ENCODE peak calls at places on chromosomes 3 and 15, in seven cellular contexts. One of them, this sample, is unnamed.

GRCh38 chr3:30768703-30769550 is 125.5 kb downstream of the GADL1 start:
- DNase-seq in substantia nigra: peak
- DNase-seq in activated naive CD4-positive, alpha-beta T cell treated with Interleukin-2 at 50 U/mL for 16 hours: peak
- DNase-seq in amygdala: no peak
- DNase-seq in A172: peak
- DNase-seq in EL: peak
- DNase-seq in GM10248: peak
- DNase-seq in this sample: peak

GRCh38 chr3:186257866-186258265 is 104.2 kb downstream of the DGKG start:
- DNase-seq in activated naive CD4-positive, alpha-beta T cell treated with Interleukin-2 at 50 U/mL for 16 hours: no peak
- DNase-seq in amygdala: no peak
- DNase-seq in A172: no peak
- DNase-seq in substantia nigra: no peak
- DNase-seq in EL: no peak
- DNase-seq in GM10248: no peak
- DNase-seq in this sample: no peak

GRCh38 chr15:70690012-70690411 is 73.3 kb downstream of the UACA start:
- DNase-seq in GM10248: no peak
- DNase-seq in substantia nigra: no peak
- DNase-seq in activated naive CD4-positive, alpha-beta T cell treated with Interleukin-2 at 50 U/mL for 16 hours: no peak
- DNase-seq in EL: no peak
- DNase-seq in amygdala: no peak
- DNase-seq in A172: no peak
- DNase-seq in this sample: no peak

GRCh38 chr3:197878427-197878826 is 71.6 kb upstream of the RPL35A start:
- DNase-seq in activated naive CD4-positive, alpha-beta T cell treated with Interleukin-2 at 50 U/mL for 16 hours: peak
- DNase-seq in substantia nigra: no peak
- DNase-seq in A172: no peak
- DNase-seq in GM10248: peak
- DNase-seq in EL: no peak
- DNase-seq in amygdala: no peak
- DNase-seq in this sample: no peak

GRCh38 chr15:68765602-68766368 is 54.9 kb downstream of the ANP32A start:
- DNase-seq in amygdala: no peak
- DNase-seq in substantia nigra: no peak
- DNase-seq in activated naive CD4-positive, alpha-beta T cell treated with Interleukin-2 at 50 U/mL for 16 hours: no peak
- DNase-seq in EL: no peak
- DNase-seq in A172: no peak
- DNase-seq in GM10248: no peak
- DNase-seq in this sample: no peak

GRCh38 chr3:124998247-124998630 is 57.6 kb downstream of the HEG1 start:
- DNase-seq in A172: no peak
- DNase-seq in amygdala: no peak
- DNase-seq in activated naive CD4-positive, alpha-beta T cell treated with Interleukin-2 at 50 U/mL for 16 hours: no peak
- DNase-seq in substantia nigra: no peak
- DNase-seq in GM10248: no peak
- DNase-seq in EL: no peak
- DNase-seq in this sample: no peak

GRCh38 chr15:98614681-98615080 is 33.7 kb upstream of the IGF1R start:
- DNase-seq in substantia nigra: no peak
- DNase-seq in EL: no peak
- DNase-seq in activated naive CD4-positive, alpha-beta T cell treated with Interleukin-2 at 50 U/mL for 16 hours: no peak
- DNase-seq in GM10248: no peak
- DNase-seq in A172: no peak
- DNase-seq in amygdala: no peak
- DNase-seq in this sample: no peak

GRCh38 chr3:57169872-57170623 is 4.9 kb upstream of the IL17RD start:
- DNase-seq in amygdala: no peak
- DNase-seq in EL: peak
- DNase-seq in A172: peak
- DNase-seq in GM10248: peak
- DNase-seq in activated naive CD4-positive, alpha-beta T cell treated with Interleukin-2 at 50 U/mL for 16 hours: peak
- DNase-seq in substantia nigra: peak
- DNase-seq in this sample: peak

GRCh38 chr3:11626084-11626463 is 17.6 kb downstream of the VGLL4 start:
- DNase-seq in activated naive CD4-positive, alpha-beta T cell treated with Interleukin-2 at 50 U/mL for 16 hours: peak
- DNase-seq in substantia nigra: no peak
- DNase-seq in A172: no peak
- DNase-seq in GM10248: peak
- DNase-seq in amygdala: no peak
- DNase-seq in EL: no peak
- DNase-seq in this sample: no peak

GRCh38 chr3:42161050-42161935 is 70.1 kb downstream of the TRAK1 start:
- DNase-seq in amygdala: no peak
- DNase-seq in A172: no peak
- DNase-seq in substantia nigra: no peak
- DNase-seq in GM10248: no peak
- DNase-seq in activated naive CD4-positive, alpha-beta T cell treated with Interleukin-2 at 50 U/mL for 16 hours: no peak
- DNase-seq in EL: peak
- DNase-seq in this sample: no peak

GRCh38 chr3:56590814-56591213 is 33.8 kb downstream of the CCDC66 start:
- DNase-seq in amygdala: no peak
- DNase-seq in A172: no peak
- DNase-seq in activated naive CD4-positive, alpha-beta T cell treated with Interleukin-2 at 50 U/mL for 16 hours: no peak
- DNase-seq in substantia nigra: no peak
- DNase-seq in GM10248: no peak
- DNase-seq in EL: peak
- DNase-seq in this sample: no peak

GRCh38 chr3:99919694-99920093 is 102.0 kb downstream of the CMSS1 start:
- DNase-seq in substantia nigra: no peak
- DNase-seq in A172: no peak
- DNase-seq in amygdala: no peak
- DNase-seq in GM10248: no peak
- DNase-seq in EL: no peak
- DNase-seq in activated naive CD4-positive, alpha-beta T cell treated with Interleukin-2 at 50 U/mL for 16 hours: no peak
- DNase-seq in this sample: no peak

GRCh38 chr3:48560648-48561018 is 2.9 kb downstream of the UCN2 start:
- DNase-seq in amygdala: no peak
- DNase-seq in GM10248: no peak
- DNase-seq in A172: peak
- DNase-seq in activated naive CD4-positive, alpha-beta T cell treated with Interleukin-2 at 50 U/mL for 16 hours: no peak
- DNase-seq in EL: no peak
- DNase-seq in substantia nigra: no peak
- DNase-seq in this sample: no peak

GRCh38 chr15:78695046-78695671 is 54.1 kb upstream of the CHRNB4 start:
- DNase-seq in A172: no peak
- DNase-seq in activated naive CD4-positive, alpha-beta T cell treated with Interleukin-2 at 50 U/mL for 16 hours: no peak
- DNase-seq in EL: no peak
- DNase-seq in substantia nigra: no peak
- DNase-seq in amygdala: no peak
- DNase-seq in GM10248: no peak
- DNase-seq in this sample: no peak

GRCh38 chr15:45642203-45642932 is 7.5 kb downstream of the SQOR start:
- DNase-seq in substantia nigra: no peak
- DNase-seq in activated naive CD4-positive, alpha-beta T cell treated with Interleukin-2 at 50 U/mL for 16 hours: no peak
- DNase-seq in EL: peak
- DNase-seq in A172: peak
- DNase-seq in GM10248: no peak
- DNase-seq in amygdala: no peak
- DNase-seq in this sample: no peak

GRCh38 chr3:146187334-146187950 is 26.5 kb upstream of the PLOD2 start:
- DNase-seq in activated naive CD4-positive, alpha-beta T cell treated with Interleukin-2 at 50 U/mL for 16 hours: no peak
- DNase-seq in GM10248: no peak
- DNase-seq in amygdala: no peak
- DNase-seq in substantia nigra: no peak
- DNase-seq in EL: peak
- DNase-seq in A172: peak
- DNase-seq in this sample: peak

GRCh38 chr15:100152463-100152862 is 189.3 kb downstream of the ADAMTS17 start:
- DNase-seq in A172: no peak
- DNase-seq in amygdala: no peak
- DNase-seq in activated naive CD4-positive, alpha-beta T cell treated with Interleukin-2 at 50 U/mL for 16 hours: no peak
- DNase-seq in GM10248: no peak
- DNase-seq in EL: no peak
- DNase-seq in substantia nigra: no peak
- DNase-seq in this sample: no peak

GRCh38 chr15:67829647-67830504 is 4.6 kb downstream of the SKOR1 start:
- DNase-seq in substantia nigra: no peak
- DNase-seq in amygdala: no peak
- DNase-seq in activated naive CD4-positive, alpha-beta T cell treated with Interleukin-2 at 50 U/mL for 16 hours: no peak
- DNase-seq in EL: no peak
- DNase-seq in GM10248: no peak
- DNase-seq in A172: no peak
- DNase-seq in this sample: no peak

GRCh38 chr3:59809750-59810444 is 760.1 kb upstream of the CFAP20DC start:
- DNase-seq in EL: peak
- DNase-seq in GM10248: peak
- DNase-seq in A172: no peak
- DNase-seq in substantia nigra: no peak
- DNase-seq in activated naive CD4-positive, alpha-beta T cell treated with Interleukin-2 at 50 U/mL for 16 hours: no peak
- DNase-seq in amygdala: no peak
- DNase-seq in this sample: peak

GRCh38 chr3:29261119-29261518 is 19.8 kb upstream of the RBMS3 start:
- DNase-seq in A172: no peak
- DNase-seq in EL: no peak
- DNase-seq in amygdala: no peak
- DNase-seq in substantia nigra: no peak
- DNase-seq in activated naive CD4-positive, alpha-beta T cell treated with Interleukin-2 at 50 U/mL for 16 hours: no peak
- DNase-seq in GM10248: no peak
- DNase-seq in this sample: no peak

GRCh38 chr3:158148218-158148617 is 38.3 kb downstream of the RSRC1 start:
- DNase-seq in substantia nigra: no peak
- DNase-seq in GM10248: no peak
- DNase-seq in EL: no peak
- DNase-seq in activated naive CD4-positive, alpha-beta T cell treated with Interleukin-2 at 50 U/mL for 16 hours: no peak
- DNase-seq in A172: no peak
- DNase-seq in amygdala: no peak
- DNase-seq in this sample: no peak

GRCh38 chr3:194198938-194199337 is 63.0 kb downstream of the HES1 start:
- DNase-seq in EL: no peak
- DNase-seq in A172: no peak
- DNase-seq in activated naive CD4-positive, alpha-beta T cell treated with Interleukin-2 at 50 U/mL for 16 hours: no peak
- DNase-seq in amygdala: no peak
- DNase-seq in substantia nigra: no peak
- DNase-seq in GM10248: no peak
- DNase-seq in this sample: no peak

GRCh38 chr3:71725279-71725991 is at the start of gene EIF4E3:
- DNase-seq in substantia nigra: no peak
- DNase-seq in amygdala: no peak
- DNase-seq in EL: peak
- DNase-seq in A172: no peak
- DNase-seq in activated naive CD4-positive, alpha-beta T cell treated with Interleukin-2 at 50 U/mL for 16 hours: peak
- DNase-seq in GM10248: peak
- DNase-seq in this sample: no peak

GRCh38 chr3:197354195-197355059 is 56.0 kb upstream of the DLG1 start:
- DNase-seq in A172: no peak
- DNase-seq in amygdala: no peak
- DNase-seq in activated naive CD4-positive, alpha-beta T cell treated with Interleukin-2 at 50 U/mL for 16 hours: no peak
- DNase-seq in GM10248: no peak
- DNase-seq in substantia nigra: peak
- DNase-seq in EL: peak
- DNase-seq in this sample: peak

GRCh38 chr3:23811117-23811487 is 5.3 kb downstream of the UBE2E1 start:
- DNase-seq in GM10248: no peak
- DNase-seq in activated naive CD4-positive, alpha-beta T cell treated with Interleukin-2 at 50 U/mL for 16 hours: no peak
- DNase-seq in A172: no peak
- DNase-seq in amygdala: no peak
- DNase-seq in substantia nigra: no peak
- DNase-seq in EL: no peak
- DNase-seq in this sample: no peak

GRCh38 chr3:35639251-35640185 is at the start of gene ARPP21:
- DNase-seq in A172: no peak
- DNase-seq in substantia nigra: peak
- DNase-seq in EL: no peak
- DNase-seq in GM10248: peak
- DNase-seq in amygdala: peak
- DNase-seq in activated naive CD4-positive, alpha-beta T cell treated with Interleukin-2 at 50 U/mL for 16 hours: no peak
- DNase-seq in this sample: peak

GRCh38 chr3:59424268-59425010 is 374.6 kb upstream of the CFAP20DC start:
- DNase-seq in EL: peak
- DNase-seq in substantia nigra: no peak
- DNase-seq in GM10248: no peak
- DNase-seq in activated naive CD4-positive, alpha-beta T cell treated with Interleukin-2 at 50 U/mL for 16 hours: peak
- DNase-seq in amygdala: no peak
- DNase-seq in A172: peak
- DNase-seq in this sample: no peak

GRCh38 chr3:158935846-158936245 is 134.0 kb downstream of the MFSD1 start:
- DNase-seq in A172: peak
- DNase-seq in amygdala: no peak
- DNase-seq in substantia nigra: no peak
- DNase-seq in activated naive CD4-positive, alpha-beta T cell treated with Interleukin-2 at 50 U/mL for 16 hours: no peak
- DNase-seq in EL: peak
- DNase-seq in GM10248: no peak
- DNase-seq in this sample: no peak

This sample was measured in globus pallidus.